ENCODE peak calls at places on chromosome 14, in eight cellular contexts. G, I, X, V, P, Q, S and W are unnamed samples.

GRCh38 chr14:72677664-72678063 is 216.2 kb downstream of the DPF3 start:
- DNase-seq in P (no peak), S (no peak), X (no peak), Q (no peak), V (no peak), G (peak; percentile 43), I (no peak), W (no peak)

GRCh38 chr14:79596531-79596930 is 614.8 kb downstream of the DIO2 start:
- DNase-seq in P (no peak), V (no peak), Q (no peak), G (peak; percentile 65), X (no peak), S (no peak), I (no peak), W (no peak)

GRCh38 chr14:75911883-75912282 is 69.9 kb downstream of the TGFB3 start:
- DNase-seq in G (no peak), P (no peak), X (no peak), Q (no peak), S (no peak), I (no peak), V (no peak), W (no peak)

GRCh38 chr14:94485944-94486841 is 10.2 kb upstream of the SERPINA9 start:
- DNase-seq in X (peak; percentile 55), I (peak; percentile 36), Q (peak; percentile 11), V (peak; percentile 12), S (peak; percentile 60), G (peak; percentile 67), P (peak; percentile 77), W (peak; percentile 50)

GRCh38 chr14:49934638-49935037 is 41.8 kb downstream of the ARF6 start:
- DNase-seq in G (peak; percentile 29), I (no peak), P (no peak), S (peak; percentile 16), Q (no peak), X (no peak), V (no peak), W (no peak)

GRCh38 chr14:92362781-92363235 is 39.8 kb downstream of the SLC24A4 start:
- DNase-seq in V (no peak), G (peak; percentile 63), P (no peak), Q (no peak), I (no peak), X (no peak), S (peak; percentile 34), W (no peak)

GRCh38 chr14:98270201-98270600 is 1001.8 kb downstream of the BCL11B start:
- DNase-seq in X (no peak), P (no peak), G (no peak), Q (no peak), S (no peak), V (no peak), I (no peak), W (no peak)

GRCh38 chr14:106662947-106663346 is 1136.6 kb downstream of the TMEM121 start:
- DNase-seq in G (no peak), P (no peak), Q (no peak), X (no peak), V (no peak), I (no peak), S (no peak), W (no peak)

GRCh38 chr14:50040401-50040775 is 76.0 kb downstream of the VCPKMT start:
- DNase-seq in S (peak; percentile 39), I (peak; percentile 22), X (no peak), Q (peak; percentile 18), V (no peak), G (peak; percentile 72), P (peak; percentile 72), W (peak; percentile 36)